ENCODE peak calls at places on chromosomes 5 and 9, in ten cellular contexts. L is naive thymus-derived CD8-positive, alpha-beta T cell; G is pulmonary artery endothelial cell; Z is NCI-H1417; F is neural progenitor cell; V is NCI-H510A; X is NCI-H2029; M is colonic mucosa; C is HepG2; S is activated CD4-positive, alpha-beta T cell treated with anti-CD3 and anti-CD28 coated beads for 24 hours. D is an unnamed sample.

GRCh38 chr9:113609562-113610318 is 146.2 kb downstream of the RGS3 start:
- DNase-seq in L (no peak), G (peak; percentile 95), Z (peak; percentile 41), F (peak; percentile 58), V (no peak), X (no peak), M (no peak), C (peak; percentile 97), S (no peak), D (no peak)

GRCh38 chr5:173790836-173791546 is 97.2 kb upstream of the CPEB4 start:
- DNase-seq in L (no peak), G (no peak), Z (no peak), F (no peak), V (no peak), X (no peak), M (no peak), C (no peak), S (no peak), D (no peak)

GRCh38 chr5:58759745-58760144 is 176.9 kb downstream of the RAB3C start:
- DNase-seq in L (no peak), G (no peak), Z (no peak), F (no peak), V (no peak), X (no peak), M (no peak), C (no peak), S (no peak), D (no peak)

GRCh38 chr5:167451091-167451490 is 840.4 kb upstream of the WWC1 start:
- DNase-seq in L (no peak), G (no peak), Z (no peak), F (no peak), V (no peak), X (no peak), M (no peak), C (no peak), S (no peak), D (no peak)

GRCh38 chr9:125822160-125822559 is 75.0 kb downstream of the PBX3 start:
- DNase-seq in L (no peak), G (no peak), Z (no peak), F (no peak), V (no peak), X (no peak), M (no peak), C (no peak), S (no peak), D (no peak)

GRCh38 chr9:18710089-18710488 is 236.1 kb downstream of the ADAMTSL1 start:
- DNase-seq in L (no peak), G (no peak), Z (no peak), F (no peak), V (no peak), X (no peak), M (no peak), C (no peak), S (no peak), D (no peak)

GRCh38 chr9:89524888-89525385 is 27.0 kb upstream of the SEMA4D start:
- DNase-seq in L (no peak), G (no peak), Z (peak; percentile 62), F (peak; percentile 25), V (no peak), X (no peak), M (no peak), C (no peak), S (no peak), D (no peak)

GRCh38 chr5:146203872-146204192 is 427 bp downstream of the RBM27 start:
- DNase-seq in L (no peak), G (no peak), Z (no peak), F (no peak), V (no peak), X (no peak), M (no peak), C (no peak), S (no peak), D (no peak)

GRCh38 chr5:38210701-38211353 is 47.5 kb upstream of the EGFLAM start:
- DNase-seq in L (no peak), G (no peak), Z (no peak), F (no peak), V (no peak), X (no peak), M (no peak), C (no peak), S (no peak), D (no peak)

GRCh38 chr9:134208981-134209725 is 44.8 kb upstream of the RNU6ATAC start:
- DNase-seq in L (no peak), G (no peak), Z (no peak), F (no peak), V (no peak), X (no peak), M (no peak), C (no peak), S (no peak), D (no peak)

GRCh38 chr5:59354811-59355210 is 538.7 kb downstream of the PDE4D start:
- DNase-seq in L (no peak), G (no peak), Z (no peak), F (no peak), V (no peak), X (no peak), M (no peak), C (no peak), S (no peak), D (no peak)

GRCh38 chr9:135015986-135016640 is 71.4 kb upstream of the OLFM1 start:
- DNase-seq in L (no peak), G (no peak), Z (no peak), F (no peak), V (no peak), X (no peak), M (no peak), C (no peak), S (no peak), D (no peak)

GRCh38 chr9:112112941-112113399 is 62.1 kb downstream of the SUSD1 start:
- DNase-seq in L (peak; percentile 13), G (no peak), Z (peak; percentile 73), F (peak; percentile 53), V (peak; percentile 15), X (no peak), M (peak; percentile 48), C (peak; percentile 60), S (no peak), D (no peak)

GRCh38 chr9:128051932-128052734 is 15.0 kb downstream of the NAIF1 start:
- DNase-seq in L (no peak), G (no peak), Z (no peak), F (no peak), V (no peak), X (no peak), M (peak; percentile 78), C (no peak), S (no peak), D (no peak)

GRCh38 chr5:140574165-140574564 is 9.5 kb downstream of the SLC35A4 start:
- DNase-seq in L (no peak), G (no peak), Z (no peak), F (no peak), V (no peak), X (no peak), M (no peak), C (no peak), S (no peak), D (no peak)

GRCh38 chr9:136882109-136882946 is 4.0 kb upstream of the TRAF2 start:
- DNase-seq in L (peak; percentile 63), G (peak; percentile 35), Z (peak; percentile 52), F (no peak), V (no peak), X (no peak), M (peak; percentile 69), C (peak; percentile 94), S (peak; percentile 85), D (peak; percentile 84)

GRCh38 chr9:15909297-15909696 is 356.5 kb downstream of the CCDC171 start:
- DNase-seq in L (no peak), G (no peak), Z (no peak), F (no peak), V (no peak), X (no peak), M (no peak), C (no peak), S (no peak), D (no peak)

GRCh38 chr5:32777733-32778132 is 66.6 kb downstream of the NPR3 start:
- DNase-seq in L (no peak), G (no peak), Z (no peak), F (no peak), V (no peak), X (no peak), M (no peak), C (no peak), S (no peak), D (no peak)

GRCh38 chr9:114154597-114155102 is 687 bp upstream of the COL27A1 start:
- DNase-seq in L (no peak), G (no peak), Z (no peak), F (no peak), V (no peak), X (no peak), M (no peak), C (no peak), S (no peak), D (no peak)

GRCh38 chr5:176541338-176542134 is 4.3 kb upstream of the RNF44 start:
- DNase-seq in L (peak; percentile 79), G (no peak), Z (peak; percentile 36), F (peak; percentile 62), V (no peak), X (no peak), M (peak; percentile 82), C (peak; percentile 65), S (peak; percentile 60), D (no peak)

GRCh38 chr5:93164690-93165089 is 416.3 kb downstream of the NR2F1-AS1 start:
- DNase-seq in L (no peak), G (peak; percentile 75), Z (no peak), F (peak; percentile 24), V (no peak), X (no peak), M (no peak), C (no peak), S (no peak), D (no peak)

GRCh38 chr5:110851357-110851756 is 112.5 kb downstream of the SLC25A46 start:
- DNase-seq in L (no peak), G (no peak), Z (no peak), F (no peak), V (no peak), X (no peak), M (no peak), C (no peak), S (no peak), D (no peak)

GRCh38 chr5:153404747-153405146 is 85.7 kb upstream of the GRIA1 start:
- DNase-seq in L (no peak), G (no peak), Z (no peak), F (peak; percentile 68), V (no peak), X (no peak), M (no peak), C (no peak), S (no peak), D (no peak)

GRCh38 chr9:131835132-131835910 is 95.4 kb upstream of the RAPGEF1 start:
- DNase-seq in L (no peak), G (no peak), Z (no peak), F (no peak), V (no peak), X (no peak), M (no peak), C (no peak), S (no peak), D (no peak)

GRCh38 chr5:170582931-170583330 is 79.1 kb downstream of the KCNIP1 start:
- DNase-seq in L (no peak), G (no peak), Z (no peak), F (no peak), V (no peak), X (no peak), M (no peak), C (no peak), S (no peak), D (no peak)

GRCh38 chr5:145660897-145661650 is 174.1 kb downstream of the PRELID2 start:
- DNase-seq in L (no peak), G (no peak), Z (peak; percentile 1), F (no peak), V (no peak), X (no peak), M (no peak), C (no peak), S (no peak), D (no peak)

GRCh38 chr9:33329996-33330395 is 39.7 kb downstream of the NFX1 start:
- DNase-seq in L (no peak), G (peak; percentile 37), Z (no peak), F (no peak), V (no peak), X (no peak), M (peak; percentile 19), C (no peak), S (no peak), D (no peak)

GRCh38 chr9:77926314-77926959 is 105.2 kb downstream of the GNAQ start:
- DNase-seq in L (no peak), G (peak; percentile 17), Z (no peak), F (no peak), V (no peak), X (no peak), M (no peak), C (no peak), S (no peak), D (no peak)